ENCODE peak calls at places on chromosome 6, in ten cellular contexts. One of them, this sample, is unnamed.

GRCh38 chr6:3848925-3849605 is at the start of gene FAM50B:
- DNase-seq in A549: peak; percentile 58
- DNase-seq in left lung: peak; percentile 96
- DNase-seq in GM23338: peak; percentile 96
- DNase-seq in stomach: peak; percentile 94
- DNase-seq in esophagus squamous epithelium: peak; percentile 51
- DNase-seq in H9: peak; percentile 96
- DNase-seq in transverse colon: peak; percentile 94
- DNase-seq in pancreas: peak; percentile 95
- DNase-seq in CD8-positive, alpha-beta T cell: peak; percentile 94
- DNase-seq in this sample: peak; percentile 81

GRCh38 chr6:72748759-72749158 is 126.9 kb downstream of the KCNQ5 start:
- DNase-seq in stomach: no peak
- DNase-seq in pancreas: no peak
- DNase-seq in H9: no peak
- DNase-seq in A549: no peak
- DNase-seq in GM23338: no peak
- DNase-seq in transverse colon: no peak
- DNase-seq in esophagus squamous epithelium: no peak
- DNase-seq in left lung: no peak
- DNase-seq in CD8-positive, alpha-beta T cell: no peak
- DNase-seq in this sample: peak; percentile 98

GRCh38 chr6:120129228-120129627 is 779.7 kb upstream of the MAN1A1 start:
- DNase-seq in esophagus squamous epithelium: no peak
- DNase-seq in H9: no peak
- DNase-seq in A549: no peak
- DNase-seq in left lung: no peak
- DNase-seq in pancreas: no peak
- DNase-seq in GM23338: no peak
- DNase-seq in stomach: no peak
- DNase-seq in transverse colon: no peak
- DNase-seq in CD8-positive, alpha-beta T cell: no peak
- DNase-seq in this sample: no peak

GRCh38 chr6:83461438-83461837 is 30.6 kb upstream of the ME1 start:
- DNase-seq in CD8-positive, alpha-beta T cell: no peak
- DNase-seq in stomach: no peak
- DNase-seq in H9: no peak
- DNase-seq in A549: no peak
- DNase-seq in esophagus squamous epithelium: no peak
- DNase-seq in GM23338: no peak
- DNase-seq in left lung: no peak
- DNase-seq in transverse colon: no peak
- DNase-seq in pancreas: no peak
- DNase-seq in this sample: no peak

GRCh38 chr6:78629154-78629721 is 238.1 kb upstream of the IRAK1BP1 start:
- DNase-seq in left lung: peak; percentile 63
- DNase-seq in GM23338: peak; percentile 72
- DNase-seq in transverse colon: no peak
- DNase-seq in CD8-positive, alpha-beta T cell: no peak
- DNase-seq in H9: peak; percentile 55
- DNase-seq in pancreas: peak; percentile 14
- DNase-seq in stomach: no peak
- DNase-seq in A549: no peak
- DNase-seq in esophagus squamous epithelium: no peak
- DNase-seq in this sample: no peak

GRCh38 chr6:153001767-153002612 is 519 bp downstream of the MTRF1L start:
- DNase-seq in A549: no peak
- DNase-seq in H9: no peak
- DNase-seq in left lung: no peak
- DNase-seq in pancreas: no peak
- DNase-seq in transverse colon: peak; percentile 10
- DNase-seq in GM23338: peak; percentile 42
- DNase-seq in stomach: no peak
- DNase-seq in esophagus squamous epithelium: no peak
- DNase-seq in CD8-positive, alpha-beta T cell: peak; percentile 52
- DNase-seq in this sample: no peak

GRCh38 chr6:21886601-21887091 is 293.1 kb downstream of the SOX4 start:
- DNase-seq in GM23338: no peak
- DNase-seq in CD8-positive, alpha-beta T cell: no peak
- DNase-seq in stomach: no peak
- DNase-seq in A549: peak; percentile 17
- DNase-seq in esophagus squamous epithelium: no peak
- DNase-seq in left lung: no peak
- DNase-seq in transverse colon: no peak
- DNase-seq in pancreas: no peak
- DNase-seq in H9: no peak
- DNase-seq in this sample: no peak

GRCh38 chr6:13183446-13184088 is 144.8 kb downstream of the TBC1D7 start:
- DNase-seq in stomach: no peak
- DNase-seq in H9: no peak
- DNase-seq in left lung: no peak
- DNase-seq in esophagus squamous epithelium: no peak
- DNase-seq in GM23338: no peak
- DNase-seq in pancreas: no peak
- DNase-seq in A549: no peak
- DNase-seq in CD8-positive, alpha-beta T cell: no peak
- DNase-seq in transverse colon: no peak
- DNase-seq in this sample: no peak

GRCh38 chr6:98014791-98015201 is 731.8 kb upstream of the MMS22L start:
- DNase-seq in A549: no peak
- DNase-seq in H9: no peak
- DNase-seq in left lung: no peak
- DNase-seq in transverse colon: no peak
- DNase-seq in CD8-positive, alpha-beta T cell: no peak
- DNase-seq in esophagus squamous epithelium: no peak
- DNase-seq in pancreas: no peak
- DNase-seq in stomach: no peak
- DNase-seq in GM23338: peak; percentile 25
- DNase-seq in this sample: no peak

GRCh38 chr6:14382381-14383236 is 265.0 kb downstream of the CD83 start:
- DNase-seq in CD8-positive, alpha-beta T cell: no peak
- DNase-seq in H9: no peak
- DNase-seq in transverse colon: no peak
- DNase-seq in GM23338: peak; percentile 14
- DNase-seq in stomach: no peak
- DNase-seq in left lung: no peak
- DNase-seq in A549: no peak
- DNase-seq in esophagus squamous epithelium: no peak
- DNase-seq in pancreas: no peak
- DNase-seq in this sample: no peak

GRCh38 chr6:43339168-43339567 is 30.3 kb downstream of the ZNF318 start:
- DNase-seq in CD8-positive, alpha-beta T cell: no peak
- DNase-seq in esophagus squamous epithelium: no peak
- DNase-seq in stomach: no peak
- DNase-seq in GM23338: no peak
- DNase-seq in left lung: no peak
- DNase-seq in pancreas: no peak
- DNase-seq in A549: no peak
- DNase-seq in transverse colon: no peak
- DNase-seq in H9: no peak
- DNase-seq in this sample: no peak

GRCh38 chr6:51541847-51542246 is 545.6 kb downstream of the PKHD1 start:
- DNase-seq in transverse colon: no peak
- DNase-seq in CD8-positive, alpha-beta T cell: no peak
- DNase-seq in stomach: no peak
- DNase-seq in esophagus squamous epithelium: no peak
- DNase-seq in A549: no peak
- DNase-seq in pancreas: no peak
- DNase-seq in left lung: no peak
- DNase-seq in GM23338: no peak
- DNase-seq in H9: no peak
- DNase-seq in this sample: peak; percentile 14
- TF ChIP-seq CTCF in transverse colon: no peak
- TF ChIP-seq CTCF in CD8-positive, alpha-beta T cell: no peak
- TF ChIP-seq CTCF in stomach: no peak
- TF ChIP-seq CTCF in esophagus squamous epithelium: no peak
- TF ChIP-seq CTCF in A549: no peak
- TF ChIP-seq CTCF in pancreas: no peak
- TF ChIP-seq CTCF in left lung: no peak
- TF ChIP-seq CTCF in GM23338: no peak
- TF ChIP-seq CTCF in H9: no peak
- TF ChIP-seq CTCF in this sample: peak; percentile 17

GRCh38 chr6:30813623-30814136 is 69.3 kb upstream of the IER3 start:
- DNase-seq in left lung: no peak
- DNase-seq in A549: no peak
- DNase-seq in CD8-positive, alpha-beta T cell: no peak
- DNase-seq in H9: no peak
- DNase-seq in esophagus squamous epithelium: no peak
- DNase-seq in GM23338: no peak
- DNase-seq in pancreas: no peak
- DNase-seq in stomach: no peak
- DNase-seq in transverse colon: peak; percentile 23
- DNase-seq in this sample: peak; percentile 39
- H3K27ac ChIP-seq in left lung: peak overlapping the region; percentile 80
- H3K27ac ChIP-seq in A549: peak overlapping the region; percentile 77
- H3K27ac ChIP-seq in CD8-positive, alpha-beta T cell: no peak overlapping the region
- H3K27ac ChIP-seq in H9: no peak overlapping the region
- H3K27ac ChIP-seq in esophagus squamous epithelium: peak overlapping the region; percentile 26
- H3K27ac ChIP-seq in GM23338: no peak overlapping the region
- H3K27ac ChIP-seq in pancreas: peak overlapping the region; percentile 42
- H3K27ac ChIP-seq in stomach: peak overlapping the region; percentile 67
- H3K27ac ChIP-seq in transverse colon: peak overlapping the region; percentile 80
- H3K27ac ChIP-seq in this sample: peak overlapping the region; percentile 72

GRCh38 chr6:106300944-106301343 is 24.6 kb downstream of the ATG5 start:
- DNase-seq in left lung: no peak
- DNase-seq in GM23338: peak; percentile 53
- DNase-seq in CD8-positive, alpha-beta T cell: no peak
- DNase-seq in H9: no peak
- DNase-seq in A549: peak; percentile 6
- DNase-seq in pancreas: no peak
- DNase-seq in transverse colon: no peak
- DNase-seq in esophagus squamous epithelium: no peak
- DNase-seq in stomach: no peak
- DNase-seq in this sample: peak; percentile 42
- TF ChIP-seq CTCF in left lung: peak; percentile 23
- TF ChIP-seq CTCF in GM23338: peak; percentile 61
- TF ChIP-seq CTCF in CD8-positive, alpha-beta T cell: peak; percentile 40
- TF ChIP-seq CTCF in H9: peak; percentile 64
- TF ChIP-seq CTCF in A549: peak; percentile 56
- TF ChIP-seq CTCF in pancreas: peak; percentile 9
- TF ChIP-seq CTCF in transverse colon: peak; percentile 48
- TF ChIP-seq CTCF in esophagus squamous epithelium: peak; percentile 24
- TF ChIP-seq CTCF in stomach: no peak
- TF ChIP-seq CTCF in this sample: peak; percentile 54

DNA sequence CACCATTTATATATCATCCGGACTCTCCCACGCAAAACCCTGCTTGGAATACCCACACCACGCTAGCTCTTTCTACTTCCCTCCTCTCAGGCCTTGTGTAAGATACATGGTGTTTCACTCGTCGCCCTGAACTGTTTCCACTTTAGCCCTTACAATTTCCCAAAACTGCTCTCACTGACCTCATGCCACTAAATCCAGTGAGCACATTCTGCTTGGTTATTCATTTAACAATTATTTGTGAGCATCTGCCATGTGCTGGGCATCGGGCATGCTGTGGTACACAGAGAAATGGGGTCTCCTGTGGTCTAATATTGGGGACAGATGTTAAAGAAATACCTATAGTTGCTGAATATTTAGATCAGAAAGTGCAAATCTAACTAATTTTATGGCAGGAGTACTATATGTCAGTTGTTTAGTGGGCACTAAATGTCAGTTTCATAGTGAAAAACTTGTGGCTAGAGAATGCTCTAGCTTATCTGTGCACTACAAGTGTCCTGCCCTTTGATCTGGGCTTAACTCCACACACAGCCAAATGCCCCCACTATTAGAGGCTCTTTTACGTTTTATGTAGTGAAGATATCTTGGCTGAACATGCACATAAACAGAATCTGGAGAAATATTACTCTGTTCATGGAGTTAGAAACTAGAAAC is 41.0 kb downstream of the PLEKHG1 start:
- DNase-seq in A549: no peak
- DNase-seq in transverse colon: no peak
- DNase-seq in CD8-positive, alpha-beta T cell: no peak
- DNase-seq in stomach: no peak
- DNase-seq in left lung: no peak
- DNase-seq in pancreas: no peak
- DNase-seq in H9: no peak
- DNase-seq in GM23338: no peak
- DNase-seq in esophagus squamous epithelium: no peak
- DNase-seq in this sample: no peak
- H3K27ac ChIP-seq in A549: no peak overlapping the region
- H3K27ac ChIP-seq in transverse colon: peak overlapping the region; percentile 60
- H3K27ac ChIP-seq in CD8-positive, alpha-beta T cell: no peak overlapping the region
- H3K27ac ChIP-seq in stomach: peak overlapping the region; percentile 24
- H3K27ac ChIP-seq in left lung: peak overlapping the region; percentile 34
- H3K27ac ChIP-seq in pancreas: no peak overlapping the region
- H3K27ac ChIP-seq in H9: no peak overlapping the region
- H3K27ac ChIP-seq in GM23338: no peak overlapping the region
- H3K27ac ChIP-seq in esophagus squamous epithelium: peak overlapping the region; percentile 33
- H3K27ac ChIP-seq in this sample: no peak overlapping the region

GRCh38 chr6:144185133-144185836 is 35.0 kb downstream of the STX11 start:
- DNase-seq in GM23338: no peak
- DNase-seq in H9: no peak
- DNase-seq in transverse colon: no peak
- DNase-seq in A549: no peak
- DNase-seq in stomach: no peak
- DNase-seq in left lung: no peak
- DNase-seq in esophagus squamous epithelium: no peak
- DNase-seq in pancreas: no peak
- DNase-seq in CD8-positive, alpha-beta T cell: no peak
- DNase-seq in this sample: no peak
- TF ChIP-seq CTCF in GM23338: no peak
- TF ChIP-seq CTCF in H9: no peak
- TF ChIP-seq CTCF in transverse colon: no peak
- TF ChIP-seq CTCF in A549: no peak
- TF ChIP-seq CTCF in stomach: no peak
- TF ChIP-seq CTCF in left lung: no peak
- TF ChIP-seq CTCF in esophagus squamous epithelium: no peak
- TF ChIP-seq CTCF in pancreas: no peak
- TF ChIP-seq CTCF in CD8-positive, alpha-beta T cell: no peak
- TF ChIP-seq CTCF in this sample: no peak

This sample was measured in mammary epithelial cell.